ENCODE peak calls at places on chromosomes 4 and X, in six cellular contexts. Q is K562, T is H1, E is SK-N-SH, I is HepG2, D is GM12892. W is an unnamed sample.

GRCh38 chr4:169282429-169283113 is 11.8 kb upstream of the SH3RF1 start:
- DNase-seq in Q (no peak), T (no peak), E (no peak), I (no peak), D (no peak), W (no peak)

GRCh38 chrX:97860206-97860605 is 976.5 kb downstream of the RPA4 start:
- DNase-seq in Q (no peak), T (no peak), E (no peak), I (no peak), D (no peak), W (no peak)

GRCh38 chr4:144343143-144343755 is 202.7 kb upstream of the GYPA start:
- DNase-seq in Q (no peak), T (no peak), E (no peak), I (no peak), D (no peak), W (no peak)

GRCh38 chrX:97806238-97806637 is 922.5 kb downstream of the RPA4 start:
- DNase-seq in Q (no peak), T (no peak), E (no peak), I (no peak), D (no peak), W (no peak)

GRCh38 chrX:98077440-98077839 is 1193.7 kb downstream of the RPA4 start:
- DNase-seq in Q (no peak), T (no peak), E (no peak), I (no peak), D (no peak), W (no peak)

GRCh38 chr4:36317731-36318130 is 36.3 kb downstream of the DTHD1 start:
- DNase-seq in Q (no peak), T (no peak), E (no peak), I (no peak), D (no peak), W (no peak)

GRCh38 chr4:24980064-24980690 is 50.6 kb downstream of the LGI2 start:
- DNase-seq in Q (peak; percentile 69), T (peak; percentile 41), E (peak; percentile 53), I (peak; percentile 33), D (peak; percentile 26), W (peak; percentile 39)

GRCh38 chr4:147733614-147734344 is 1.9 kb downstream of the ARHGAP10 start:
- DNase-seq in Q (no peak), T (no peak), E (peak; percentile 24), I (no peak), D (no peak), W (no peak)

GRCh38 chrX:130680164-130681035 is 222.6 kb downstream of the ENOX2 start:
- DNase-seq in Q (no peak), T (no peak), E (no peak), I (peak; percentile 68), D (no peak), W (no peak)

GRCh38 chrX:136158685-136159084 is 11.4 kb downstream of the FHL1 start:
- DNase-seq in Q (no peak), T (no peak), E (no peak), I (no peak), D (no peak), W (no peak)

GRCh38 chr4:99655315-99656081 is 2.1 kb downstream of the C4orf54 start:
- DNase-seq in Q (no peak), T (no peak), E (no peak), I (no peak), D (no peak), W (no peak)

GRCh38 chr4:171718069-171718468 is 95.1 kb upstream of the GALNTL6 start:
- DNase-seq in Q (no peak), T (no peak), E (no peak), I (no peak), D (no peak), W (no peak)

GRCh38 chr4:122364700-122365404 is 14.0 kb upstream of the ADAD1 start:
- DNase-seq in Q (no peak), T (no peak), E (no peak), I (peak; percentile 58), D (no peak), W (no peak)
- TF ChIP-seq TAF1 in Q (no peak), T (no peak), E (no peak), I (no peak), D (no peak), W (no peak)

DNA sequence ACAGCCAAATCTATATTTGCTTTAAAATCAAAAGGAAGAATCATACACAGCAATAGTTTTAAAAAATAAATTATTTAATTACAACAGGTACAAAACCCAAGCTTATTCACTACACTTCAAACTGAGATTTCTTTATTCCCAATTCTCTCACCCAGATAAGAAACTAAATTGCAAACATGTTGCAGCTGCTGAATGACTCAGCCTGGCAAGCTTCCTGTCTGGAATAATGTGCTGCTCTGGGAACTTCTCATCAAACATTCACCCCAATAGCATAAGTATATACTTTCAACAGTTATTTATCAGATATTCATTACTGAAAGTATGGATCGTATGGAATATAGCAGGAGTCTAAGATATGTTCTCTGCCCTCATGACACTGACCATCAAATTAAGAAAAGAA is 43.0 kb upstream of the GABRA2 start:
- DNase-seq in Q (no peak), T (no peak), E (no peak), I (no peak), D (no peak), W (no peak)
- TF ChIP-seq TAF1 in Q (no peak), T (no peak), E (no peak), I (no peak), D (no peak), W (no peak)

GRCh38 chr4:125551451-125551850 is 236.7 kb downstream of the FAT4 start:
- DNase-seq in Q (no peak), T (no peak), E (no peak), I (no peak), D (no peak), W (no peak)
- TF ChIP-seq TAF1 in Q (no peak), T (no peak), E (no peak), I (no peak), D (no peak), W (no peak)

GRCh38 chr4:186271279-186271678 is 5.3 kb downstream of the F11 start:
- DNase-seq in Q (no peak), T (no peak), E (no peak), I (no peak), D (no peak), W (no peak)

GRCh38 chr4:186264660-186265059 is 1.3 kb upstream of the F11 start:
- DNase-seq in Q (no peak), T (no peak), E (no peak), I (no peak), D (no peak), W (no peak)

GRCh38 chr4:186260504-186261448 is 5.2 kb upstream of the F11 start:
- DNase-seq in Q (no peak), T (no peak), E (no peak), I (peak; percentile 77), D (no peak), W (no peak)

GRCh38 chr4:186266699-186267467 is 894 bp downstream of the F11 start:
- DNase-seq in Q (no peak), T (no peak), E (no peak), I (peak; percentile 58), D (no peak), W (no peak)

GRCh38 chr4:186265683-186266648 is at the start of gene F11:
- DNase-seq in Q (no peak), T (no peak), E (no peak), I (peak; percentile 80), D (no peak), W (no peak)
- TF ChIP-seq TAF1 in Q (no peak), T (no peak), E (no peak), I (no peak), D (no peak), W (no peak)

GRCh38 chr4:165874799-165875371 is 1.8 kb downstream of the TLL1 start:
- DNase-seq in Q (no peak), T (no peak), E (peak; percentile 3), I (no peak), D (no peak), W (no peak)
- TF ChIP-seq TAF1 in Q (no peak), T (no peak), E (no peak), I (no peak), D (no peak), W (no peak)

DNA sequence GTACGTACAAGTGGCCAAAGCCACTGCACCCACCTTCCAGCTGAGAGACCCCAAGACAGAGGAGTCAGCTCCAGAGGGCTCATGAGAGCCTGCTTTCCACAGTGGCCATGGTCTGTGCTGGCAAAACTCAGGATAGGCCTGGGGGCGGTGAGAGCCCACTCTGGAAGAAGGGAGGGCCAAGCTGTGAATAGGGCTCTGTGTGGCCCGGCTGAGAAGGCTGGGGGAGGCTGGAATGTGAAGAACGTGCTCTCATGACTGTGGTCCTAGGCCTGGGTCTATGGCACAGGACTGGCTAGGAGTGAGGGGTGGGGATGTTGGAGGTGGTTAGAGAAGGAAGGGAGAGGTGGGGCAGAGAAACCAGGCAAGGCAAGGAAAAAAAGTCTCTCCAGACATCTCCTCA is 13.3 kb downstream of the STARD8 start:
- DNase-seq in Q (no peak), T (no peak), E (no peak), I (no peak), D (no peak), W (no peak)
- TF ChIP-seq TAF1 in Q (no peak), T (no peak), E (no peak), I (no peak), D (no peak), W (no peak)